ENCODE peak calls at places on chromosomes 6 and 20, in nine cellular contexts. L, P, O, D, W, J, S, N and M are unnamed samples.

GRCh38 chr6:170108890-170109587 is 181.8 kb downstream of the DLL1 start:
- DNase-seq in O (no peak), P (peak; percentile 32), N (no peak), J (no peak), D (no peak), L (no peak), W (peak; percentile 7), S (no peak), M (no peak)

GRCh38 chr20:20498081-20498861 is 130.4 kb downstream of the INSM1 start:
- DNase-seq in P (no peak), L (no peak), W (no peak), S (no peak), D (no peak), N (no peak), O (peak; percentile 15), J (no peak), M (peak; percentile 57)

GRCh38 chr20:23205656-23206055 is 119.5 kb upstream of the CD93 start:
- DNase-seq in N (no peak), O (peak; percentile 88), J (no peak), W (no peak), L (no peak), D (no peak), P (peak; percentile 61), S (peak; percentile 71), M (peak; percentile 76)

GRCh38 chr20:34043025-34043424 is 49.3 kb downstream of the RALY start:
- DNase-seq in J (no peak), N (no peak), D (no peak), O (no peak), S (no peak), L (no peak), P (no peak), W (no peak), M (no peak)

GRCh38 chr6:164412566-164412965 is 896.8 kb downstream of the C6orf118 start:
- DNase-seq in L (no peak), W (no peak), N (no peak), S (peak; percentile 67), P (no peak), O (no peak), J (no peak), D (no peak), M (no peak)

GRCh38 chr6:120147218-120147871 is 797.8 kb upstream of the MAN1A1 start:
- DNase-seq in W (no peak), N (peak; percentile 8), O (no peak), J (no peak), P (peak; percentile 63), L (no peak), D (no peak), S (peak; percentile 40), M (no peak)

GRCh38 chr20:48094196-48094749 is 309.0 kb upstream of the SULF2 start:
- DNase-seq in N (no peak), D (no peak), J (no peak), O (no peak), P (no peak), L (no peak), W (no peak), S (no peak), M (no peak)

GRCh38 chr6:122071950-122072647 is 327.4 kb upstream of the HSF2 start:
- DNase-seq in W (no peak), D (no peak), N (no peak), P (no peak), O (no peak), L (no peak), J (no peak), S (no peak), M (no peak)

GRCh38 chr20:24821391-24821790 is 127.7 kb upstream of the CST7 start:
- DNase-seq in O (no peak), J (no peak), P (no peak), D (no peak), W (no peak), S (no peak), L (no peak), N (no peak), M (no peak)

GRCh38 chr6:10771371-10771894 is 23.8 kb downstream of the TMEM14B start:
- DNase-seq in N (no peak), D (peak; percentile 35), O (no peak), P (no peak), J (no peak), W (no peak), S (no peak), L (no peak), M (no peak)

GRCh38 chr6:168163096-168163731 is 84.2 kb upstream of the FRMD1 start:
- DNase-seq in L (peak; percentile 52), O (peak; percentile 43), D (no peak), W (no peak), N (no peak), P (peak; percentile 38), S (no peak), J (no peak), M (peak; percentile 10)

GRCh38 chr20:40582531-40582930 is 106.5 kb downstream of the MAFB start:
- DNase-seq in W (no peak), O (no peak), S (no peak), J (no peak), N (no peak), P (no peak), L (no peak), D (no peak), M (no peak)

GRCh38 chr6:157552956-157553485 is 172.0 kb downstream of the ZDHHC14 start:
- DNase-seq in W (no peak), J (no peak), L (no peak), P (no peak), D (no peak), O (no peak), S (no peak), N (no peak), M (no peak)

GRCh38 chr20:5549200-5549599 is 201.0 kb upstream of the SHLD1 start:
- DNase-seq in L (no peak), P (no peak), O (no peak), S (no peak), W (no peak), J (no peak), D (no peak), N (no peak), M (no peak)

GRCh38 chr20:5553194-5553815 is 196.9 kb upstream of the SHLD1 start:
- DNase-seq in J (no peak), P (no peak), S (no peak), L (no peak), D (no peak), W (no peak), O (no peak), N (no peak), M (no peak)

GRCh38 chr20:5551621-5552020 is 198.6 kb upstream of the SHLD1 start:
- DNase-seq in O (no peak), L (no peak), N (no peak), J (no peak), S (no peak), D (no peak), W (no peak), P (no peak), M (no peak)

GRCh38 chr20:5550738-5551529 is 199.3 kb upstream of the SHLD1 start:
- DNase-seq in N (no peak), W (no peak), D (peak; percentile 36), O (no peak), J (no peak), S (no peak), L (no peak), P (no peak), M (no peak)

DNA sequence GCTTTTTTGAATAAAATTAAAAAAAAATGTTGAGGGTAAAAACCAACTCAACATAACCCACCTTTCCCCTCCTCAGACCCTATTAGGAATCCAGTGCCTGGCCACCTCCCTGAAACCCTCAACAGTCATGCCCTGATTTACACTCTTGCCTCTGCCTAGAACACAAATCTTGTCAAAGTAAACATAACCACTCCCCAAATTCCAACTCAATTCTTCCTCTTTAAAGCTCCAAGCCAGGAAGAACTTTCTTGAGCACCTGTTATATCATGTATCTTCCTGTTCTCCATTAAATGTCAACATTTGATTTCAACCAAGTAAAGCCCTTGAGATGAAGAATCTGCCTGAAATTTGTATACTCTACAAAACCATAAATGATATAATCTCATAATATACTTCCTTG is 198.0 kb upstream of the SHLD1 start:
- DNase-seq in S (no peak), O (no peak), L (no peak), D (no peak), W (no peak), J (no peak), N (no peak), P (no peak), M (no peak)
- TF ChIP-seq CTCF in S (no peak), O (no peak), L (no peak), D (no peak), W (no peak), J (no peak), N (no peak), P (no peak), M (no peak)

GRCh38 chr6:98823845-98824162 is 10.6 kb upstream of the POU3F2 start:
- DNase-seq in D (no peak), O (no peak), S (no peak), J (no peak), W (no peak), N (no peak), L (no peak), P (no peak), M (peak; percentile 2)
- H3K4me3 ChIP-seq in D (peak overlapping the region; percentile 37), O (no peak overlapping the region), S (no peak overlapping the region), J (no peak overlapping the region), W (no peak overlapping the region), N (no peak overlapping the region), L (peak overlapping the region; percentile 35), P (peak overlapping the region; percentile 84), M (no peak overlapping the region)

GRCh38 chr6:119052985-119053384 is 25.5 kb downstream of the FAM184A start:
- DNase-seq in O (no peak), N (no peak), W (no peak), J (no peak), D (no peak), S (no peak), P (no peak), L (no peak), M (no peak)

GRCh38 chr6:119055069-119055468 is 23.4 kb downstream of the FAM184A start:
- DNase-seq in L (no peak), D (no peak), N (no peak), O (no peak), P (no peak), S (no peak), J (no peak), W (no peak), M (no peak)

GRCh38 chr6:119052292-119052889 is 26.1 kb downstream of the FAM184A start:
- DNase-seq in L (no peak), W (no peak), S (no peak), N (no peak), P (no peak), D (no peak), O (no peak), J (no peak), M (no peak)
- TF ChIP-seq CTCF in L (no peak), W (no peak), S (no peak), N (no peak), P (peak; percentile 55), D (no peak), O (no peak), J (no peak), M (no peak)

DNA sequence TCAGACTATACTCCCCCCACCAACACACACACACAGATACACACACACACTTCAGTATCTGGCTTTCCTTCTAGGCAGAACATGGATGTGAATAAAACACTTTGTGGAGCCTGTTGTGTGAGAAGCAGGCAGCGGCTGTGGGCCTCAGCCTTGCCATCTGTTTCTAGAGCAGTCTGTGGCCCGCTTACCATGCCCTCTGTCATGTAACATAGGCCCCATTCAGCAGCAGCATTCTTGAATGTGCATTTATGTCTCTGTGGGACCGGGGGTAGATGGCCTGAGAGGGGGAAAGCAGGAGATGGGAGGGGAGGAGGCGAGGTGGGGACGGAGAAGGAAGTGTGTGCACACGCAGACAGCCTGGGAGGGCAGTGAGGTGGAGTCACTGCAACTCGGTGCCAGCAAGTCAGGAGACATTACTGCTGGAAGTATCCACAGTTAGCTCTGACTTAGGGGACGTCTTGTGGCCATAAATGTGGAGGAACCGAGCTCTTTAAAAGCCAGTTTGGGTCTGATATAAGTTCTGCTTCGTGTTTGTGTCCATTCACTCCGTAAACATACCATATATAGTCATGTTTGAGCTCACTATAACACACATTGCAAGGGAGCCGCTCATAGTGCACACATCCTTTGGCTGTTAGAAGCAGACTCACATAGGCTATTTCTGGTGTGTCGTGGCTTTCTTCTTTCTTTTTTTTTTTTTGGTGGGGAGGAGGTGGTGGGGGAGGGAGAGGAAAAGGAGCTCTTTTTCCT is 38.5 kb downstream of the RREB1 start:
- DNase-seq in J (no peak), L (peak; percentile 58), D (no peak), O (peak; percentile 65), W (peak; percentile 42), N (peak; percentile 85), S (peak; percentile 60), P (peak; percentile 62), M (peak; percentile 79)
- H3K4me3 ChIP-seq in J (peak overlapping the region; percentile 23), L (no peak overlapping the region), D (no peak overlapping the region), O (no peak overlapping the region), W (peak overlapping the region; percentile 13), N (peak overlapping the region; percentile 9), S (peak overlapping the region; percentile 11), P (no peak overlapping the region), M (no peak overlapping the region)